ENCODE peak calls at places on chromosomes 2 and 18, in eight cellular contexts. Q is ELR, B is endothelial cell, A is neural crest cell, H is activated T-helper 1 cell treated with Interleukin-2 at 50 U/mL for 16 hours, S is DMS153, J is WTC11, C is HTR-8/SVneo. M is an unnamed sample.

GRCh38 chr18:22446906-22447305 is 29.2 kb upstream of the CTAGE1 start:
- DNase-seq in J (no peak), B (no peak), Q (no peak), H (no peak), S (no peak), A (no peak), C (no peak), M (no peak)

GRCh38 chr2:60515751-60516226 is 37.7 kb downstream of the BCL11A start:
- DNase-seq in B (no peak), S (no peak), J (no peak), C (peak), Q (peak), A (no peak), H (no peak), M (no peak)

GRCh38 chr18:57715671-57716070 is 87.4 kb downstream of the ATP8B1 start:
- DNase-seq in J (no peak), H (no peak), C (no peak), A (no peak), B (no peak), S (no peak), Q (no peak), M (no peak)

GRCh38 chr2:200653021-200653420 is 67.2 kb downstream of the AOX1 start:
- DNase-seq in S (no peak), C (no peak), H (no peak), Q (no peak), J (no peak), A (no peak), B (no peak), M (no peak)

GRCh38 chr18:59267511-59268126 is 5.6 kb downstream of the RAX start:
- DNase-seq in Q (no peak), A (no peak), C (no peak), J (peak), S (no peak), B (no peak), H (no peak), M (no peak)

GRCh38 chr18:67072789-67073188 is 443.7 kb downstream of the DSEL start:
- DNase-seq in S (no peak), J (no peak), C (no peak), A (no peak), B (no peak), H (no peak), Q (no peak), M (no peak)

GRCh38 chr2:113768770-113769169 is 12.3 kb upstream of the SLC35F5 start:
- DNase-seq in C (no peak), H (no peak), J (no peak), Q (peak), A (no peak), S (no peak), B (no peak), M (no peak)

GRCh38 chr2:226411727-226412360 is 387.8 kb downstream of the IRS1 start:
- DNase-seq in J (no peak), Q (peak), S (no peak), H (no peak), C (no peak), A (no peak), B (no peak), M (no peak)

GRCh38 chr2:172462393-172463381 is 35.3 kb downstream of the ITGA6 start:
- DNase-seq in Q (no peak), J (no peak), A (no peak), S (peak), H (no peak), B (no peak), C (no peak), M (no peak)

GRCh38 chr2:66437601-66438497 is 2.9 kb downstream of the MEIS1 start:
- DNase-seq in Q (peak), S (no peak), H (no peak), C (no peak), A (no peak), B (peak), J (no peak), M (no peak)

GRCh38 chr2:74001781-74002514 is 17.2 kb downstream of the TET3 start:
- DNase-seq in S (no peak), C (no peak), H (no peak), A (no peak), Q (no peak), J (no peak), B (no peak), M (no peak)

GRCh38 chr2:142687509-142687908 is 190.0 kb upstream of the KYNU start:
- DNase-seq in C (no peak), H (no peak), S (no peak), B (no peak), J (no peak), Q (no peak), A (no peak), M (no peak)

GRCh38 chr2:178477443-178478099 is 829 bp downstream of the FKBP7 start:
- DNase-seq in B (no peak), C (no peak), J (no peak), H (no peak), A (no peak), S (no peak), Q (no peak), M (no peak)

GRCh38 chr2:128279786-128280701 is 38.6 kb downstream of the HS6ST1 start:
- DNase-seq in H (no peak), B (no peak), S (no peak), C (no peak), Q (no peak), A (no peak), J (peak), M (no peak)

GRCh38 chr18:25467226-25468065 is 115.5 kb upstream of the ZNF521 start:
- DNase-seq in S (no peak), Q (peak), C (no peak), J (no peak), H (no peak), A (no peak), B (no peak), M (no peak)

GRCh38 chr2:43269706-43270105 is 43.3 kb upstream of the ZFP36L2 start:
- DNase-seq in H (no peak), J (no peak), C (no peak), B (no peak), A (no peak), Q (peak), S (no peak), M (no peak)

GRCh38 chr2:166651080-166651675 is 157.1 kb upstream of the SCN7A start:
- DNase-seq in Q (peak), C (no peak), B (no peak), J (no peak), S (peak), A (no peak), H (no peak), M (peak)

GRCh38 chr2:19851116-19851515 is 50.7 kb downstream of the TTC32 start:
- DNase-seq in Q (no peak), J (peak), C (peak), H (no peak), S (no peak), A (no peak), B (peak), M (no peak)

GRCh38 chr2:234291765-234292204 is 205.1 kb downstream of the ARL4C start:
- DNase-seq in A (no peak), C (peak), S (peak), B (no peak), Q (peak), J (no peak), H (no peak), M (peak)

GRCh38 chr18:33495278-33495677 is 54.8 kb upstream of the CCDC178 start:
- DNase-seq in B (peak), S (peak), A (peak), C (no peak), Q (no peak), J (peak), H (no peak), M (no peak)

GRCh38 chr2:26423750-26424149 is 22.0 kb downstream of the DRC1 start:
- DNase-seq in H (no peak), Q (no peak), J (no peak), C (no peak), A (no peak), S (no peak), B (no peak), M (no peak)

GRCh38 chr2:120598416-120598815 is 137.3 kb upstream of the GLI2 start:
- DNase-seq in J (no peak), A (no peak), B (no peak), Q (no peak), C (no peak), H (no peak), S (no peak), M (no peak)

GRCh38 chr2:173521450-173522192 is 166.9 kb downstream of the CDCA7 start:
- DNase-seq in B (no peak), C (no peak), Q (peak), J (no peak), A (no peak), H (no peak), S (no peak), M (no peak)

GRCh38 chr2:64889803-64890202 is 99.4 kb upstream of the SLC1A4 start:
- DNase-seq in S (no peak), Q (no peak), J (no peak), H (no peak), B (no peak), A (no peak), C (no peak), M (no peak)

GRCh38 chr18:54717673-54718435 is 110.4 kb upstream of the RAB27B start:
- DNase-seq in A (no peak), H (no peak), S (no peak), C (no peak), B (peak), Q (no peak), J (peak), M (no peak)

GRCh38 chr2:238096311-238097011 is 3.7 kb upstream of the ESPNL start:
- DNase-seq in S (no peak), J (peak), Q (no peak), C (no peak), B (no peak), H (no peak), A (no peak), M (no peak)

GRCh38 chr18:23658296-23658695 is 4.4 kb downstream of the ANKRD29 start:
- DNase-seq in A (no peak), B (no peak), H (no peak), C (no peak), S (no peak), Q (peak), J (no peak), M (no peak)

GRCh38 chr2:189178726-189179606 is 595 bp downstream of the COL5A2 start:
- DNase-seq in H (no peak), B (peak), A (peak), C (peak), S (no peak), Q (peak), J (no peak), M (no peak)

GRCh38 chr2:71928734-71929481 is 218.8 kb downstream of the CYP26B1 start:
- DNase-seq in B (no peak), Q (no peak), H (no peak), S (no peak), J (no peak), A (peak), C (no peak), M (no peak)

GRCh38 chr2:107801498-107801897 is 25.2 kb upstream of the RGPD4 start:
- DNase-seq in Q (no peak), H (no peak), C (no peak), S (peak), J (no peak), B (no peak), A (no peak), M (no peak)

GRCh38 chr18:11996907-11997306 is 15.6 kb downstream of the IMPA2 start:
- DNase-seq in H (no peak), A (no peak), S (no peak), J (no peak), B (no peak), Q (no peak), C (no peak), M (no peak)

GRCh38 chr2:203988540-203989264 is 52.1 kb downstream of the ICOS start:
- DNase-seq in C (no peak), Q (no peak), H (no peak), B (no peak), A (no peak), J (no peak), S (no peak), M (no peak)

M was measured in NCI-H2029 treated with DMSO at 0.1 percent for 48 hours.